ENCODE peak calls at places on chromosomes 7 and 10, in seven cellular contexts. U is fibroblast of lung; V is right lobe of liver; S is HCT116; X is A549; Q is stomach; L is CD8-positive, alpha-beta T cell. W is an unnamed sample. For H3K4me1 and H3K9me3, the result is how much of the 10 kb centered on the place peaks cover.

GRCh38 chr10:48410503-48410902 is 104.0 kb downstream of the MAPK8 start:
- DNase-seq in U (no peak), V (no peak), S (no peak), X (no peak), Q (no peak), L (no peak), W (no peak)

GRCh38 chr7:131219277-131220041 is 108.2 kb upstream of the MKLN1 start:
- DNase-seq in U (no peak), V (peak), S (no peak), X (no peak), Q (no peak), L (no peak), W (no peak)

GRCh38 chr10:52533986-52534385 is 219.9 kb downstream of the DKK1 start:
- DNase-seq in U (peak), V (no peak), S (no peak), X (no peak), Q (no peak), L (no peak), W (no peak)

GRCh38 chr7:43004076-43004475 is 71.9 kb downstream of the MRPL32 start:
- DNase-seq in U (peak), V (no peak), S (no peak), X (no peak), Q (no peak), L (no peak), W (no peak)

GRCh38 chr7:116726149-116726548 is 54.2 kb downstream of the MET start:
- DNase-seq in U (no peak), V (no peak), S (no peak), X (no peak), Q (no peak), L (no peak), W (no peak)

GRCh38 chr7:140689199-140690152 is 7.0 kb upstream of the NDUFB2 start:
- DNase-seq in U (no peak), V (peak), S (no peak), X (no peak), Q (no peak), L (no peak), W (no peak)

GRCh38 chr7:108456845-108457540 is 757 bp upstream of the NRCAM start:
- DNase-seq in U (no peak), V (no peak), S (no peak), X (no peak), Q (no peak), L (no peak), W (no peak)

GRCh38 chr7:22864855-22865606 is 42.4 kb upstream of the TOMM7 start:
- DNase-seq in U (peak), V (peak), S (no peak), X (no peak), Q (no peak), L (no peak), W (no peak)

GRCh38 chr10:102455893-102456471 is 4.6 kb upstream of the C10orf95 start:
- DNase-seq in U (peak), V (no peak), S (no peak), X (no peak), Q (no peak), L (no peak), W (no peak)

GRCh38 chr7:43803865-43804264 is 45.4 kb downstream of the BLVRA start:
- DNase-seq in U (no peak), V (no peak), S (no peak), X (no peak), Q (no peak), L (no peak), W (no peak)

GRCh38 chr7:100545636-100546128 is 6.7 kb downstream of the AGFG2 start:
- DNase-seq in U (peak), V (peak), S (peak), X (peak), Q (no peak), L (peak), W (peak)

GRCh38 chr7:98719396-98719795 is 102.3 kb downstream of the NPTX2 start:
- DNase-seq in U (no peak), V (no peak), S (no peak), X (no peak), Q (no peak), L (no peak), W (no peak)

GRCh38 chr10:50788951-50789904 is 49.5 kb downstream of the ASAH2B start:
- DNase-seq in U (peak), V (peak), S (peak), X (peak), Q (no peak), L (no peak), W (no peak)

GRCh38 chr7:48154792-48155413 is 16.4 kb upstream of the ABCA13 start:
- DNase-seq in U (peak), V (peak), S (peak), X (peak), Q (no peak), L (peak), W (no peak)

GRCh38 chr10:92830478-92831389 is 17.6 kb upstream of the EXOC6 start:
- DNase-seq in U (no peak), V (no peak), S (no peak), X (no peak), Q (no peak), L (no peak), W (no peak)

GRCh38 chr10:97608991-97609561 is 19.6 kb downstream of the C10orf62 start:
- DNase-seq in U (no peak), V (no peak), S (no peak), X (no peak), Q (no peak), L (no peak), W (no peak)

GRCh38 chr7:134085315-134085714 is 41.8 kb upstream of the LRGUK start:
- DNase-seq in U (no peak), V (no peak), S (no peak), X (no peak), Q (no peak), L (no peak), W (no peak)

GRCh38 chr7:101567231-101567630 is 61.9 kb downstream of the MYL10 start:
- DNase-seq in U (no peak), V (no peak), S (no peak), X (no peak), Q (no peak), L (no peak), W (no peak)

GRCh38 chr10:17021661-17022060 is 108.0 kb downstream of the CUBN start:
- DNase-seq in U (peak), V (no peak), S (no peak), X (no peak), Q (no peak), L (no peak), W (no peak)

GRCh38 chr10:84156768-84157167 is 16.8 kb upstream of the GPR15LG start:
- DNase-seq in U (no peak), V (no peak), S (no peak), X (no peak), Q (no peak), L (peak), W (no peak)

GRCh38 chr7:151382079-151382885 is 27.6 kb downstream of the WDR86 start:
- DNase-seq in U (no peak), V (no peak), S (no peak), X (no peak), Q (no peak), L (peak), W (no peak)

GRCh38 chr7:150901160-150902035 is 49.1 kb downstream of the AOC1 start:
- DNase-seq in U (no peak), V (peak), S (no peak), X (no peak), Q (no peak), L (no peak), W (no peak)

GRCh38 chr10:122143238-122143841 is 127.8 kb upstream of the BTBD16 start:
- DNase-seq in U (no peak), V (peak), S (no peak), X (no peak), Q (no peak), L (no peak), W (no peak)

GRCh38 chr10:113527181-113527580 is 25.7 kb upstream of the HABP2 start:
- DNase-seq in U (peak), V (no peak), S (no peak), X (no peak), Q (peak), L (no peak), W (no peak)

GRCh38 chr10:80769700-80770160 is 232.0 kb downstream of the SH2D4B start:
- DNase-seq in U (no peak), V (no peak), S (no peak), X (no peak), Q (no peak), L (no peak), W (no peak)

GRCh38 chr10:86107131-86107530 is 259.5 kb downstream of the GRID1 start:
- DNase-seq in U (no peak), V (no peak), S (no peak), X (no peak), Q (no peak), L (no peak), W (peak)

GRCh38 chr7:28700084-28700483 is 258.0 kb downstream of the TRIL start:
- DNase-seq in U (no peak), V (no peak), S (no peak), X (no peak), Q (no peak), L (no peak), W (no peak)

GRCh38 chr10:63157845-63158624 is 24.9 kb downstream of the NRBF2 start:
- DNase-seq in U (peak), V (peak), S (peak), X (peak), Q (no peak), L (peak), W (no peak)

GRCh38 chr7:27079234-27079975 is 16.4 kb downstream of the HOXA1 start:
- DNase-seq in U (no peak), V (no peak), S (no peak), X (no peak), Q (no peak), L (no peak), W (no peak)

GRCh38 chr7:2525161-2525930 is 5.8 kb downstream of the LFNG start:
- DNase-seq in U (no peak), V (no peak), S (no peak), X (no peak), Q (no peak), L (no peak), W (no peak)

GRCh38 chr10:97325754-97326153 is 6.7 kb downstream of the FRAT1 start:
- DNase-seq in U (no peak), V (no peak), S (no peak), X (no peak), Q (no peak), L (no peak), W (no peak)

GRCh38 chr7:102119213-102119651 is 167.4 kb upstream of the SH2B2 start:
- DNase-seq in U (peak), V (no peak), S (no peak), X (no peak), Q (no peak), L (no peak), W (no peak)

GRCh38 chr7:96418600-96418999 is 96.7 kb upstream of the SLC25A13 start:
- DNase-seq in U (no peak), V (no peak), S (no peak), X (no peak), Q (no peak), L (no peak), W (no peak)

GRCh38 chr7:141244466-141244865 is 170.6 kb downstream of the TMEM178B start:
- DNase-seq in U (no peak), V (no peak), S (no peak), X (no peak), Q (no peak), L (no peak), W (no peak)

GRCh38 chr10:12337407-12337806 is 11.9 kb upstream of the CAMK1D start:
- DNase-seq in U (peak), V (no peak), S (no peak), X (no peak), Q (no peak), L (no peak), W (no peak)

GRCh38 chr10:12340937-12341336 is 8.4 kb upstream of the CAMK1D start:
- DNase-seq in U (no peak), V (no peak), S (no peak), X (no peak), Q (no peak), L (no peak), W (no peak)

GRCh38 chr10:12340371-12340770 is 9.0 kb upstream of the CAMK1D start:
- DNase-seq in U (no peak), V (no peak), S (no peak), X (no peak), Q (no peak), L (no peak), W (no peak)

GRCh38 chr10:12337973-12338372 is 11.4 kb upstream of the CAMK1D start:
- DNase-seq in U (peak), V (no peak), S (no peak), X (no peak), Q (no peak), L (no peak), W (no peak)

GRCh38 chr10:12338981-12339380 is 10.4 kb upstream of the CAMK1D start:
- DNase-seq in U (peak), V (no peak), S (no peak), X (no peak), Q (no peak), L (no peak), W (no peak)
- H3K27ac ChIP-seq in U (no peak), V (no peak), S (no peak), X (no peak), Q (no peak), L (no peak), W (no peak)

DNA sequence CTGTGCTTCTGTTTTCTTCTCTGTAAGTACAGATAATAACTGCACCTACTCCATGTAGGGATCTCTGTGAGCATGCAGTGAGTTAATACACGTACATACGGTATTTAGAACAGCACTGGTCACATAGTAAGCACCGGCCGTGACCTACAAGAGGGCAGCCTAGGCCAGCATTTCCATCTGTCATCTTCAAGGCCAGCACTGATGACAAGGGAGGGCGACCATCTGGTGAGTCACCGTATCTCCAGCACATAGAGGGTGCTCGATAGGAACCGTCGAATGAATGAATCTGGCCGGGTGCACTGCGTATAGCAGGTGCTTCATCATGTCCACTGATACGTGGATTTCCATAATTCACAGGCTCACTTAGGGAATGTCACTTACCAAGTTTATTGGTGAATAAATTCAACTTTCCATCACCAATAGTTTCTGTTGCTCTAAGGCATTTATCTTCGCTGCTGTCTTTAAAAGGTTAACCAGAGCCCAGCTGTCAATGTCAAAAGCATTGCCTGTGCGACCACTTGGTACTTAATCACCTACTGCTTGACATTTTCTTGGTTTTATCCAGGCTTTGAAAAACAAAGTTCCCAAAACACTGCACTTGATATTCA is 8.3 kb downstream of the NOD1 start:
- DNase-seq in U (peak), V (no peak), S (no peak), X (no peak), Q (no peak), L (no peak), W (peak)
- H3K4me1 ChIP-seq in U (half or more), V (under half), S (under half), X (half or more), Q (half or more), L (under half), W (under half)

GRCh38 chr7:157780721-157781120 is 443.9 kb downstream of the DNAJB6 start:
- DNase-seq in U (no peak), V (no peak), S (no peak), X (no peak), Q (no peak), L (no peak), W (no peak)
- H3K9me3 ChIP-seq in U (under half), V (under half), S (under half), X (under half), Q (under half), L (under half), W (under half)

DNA sequence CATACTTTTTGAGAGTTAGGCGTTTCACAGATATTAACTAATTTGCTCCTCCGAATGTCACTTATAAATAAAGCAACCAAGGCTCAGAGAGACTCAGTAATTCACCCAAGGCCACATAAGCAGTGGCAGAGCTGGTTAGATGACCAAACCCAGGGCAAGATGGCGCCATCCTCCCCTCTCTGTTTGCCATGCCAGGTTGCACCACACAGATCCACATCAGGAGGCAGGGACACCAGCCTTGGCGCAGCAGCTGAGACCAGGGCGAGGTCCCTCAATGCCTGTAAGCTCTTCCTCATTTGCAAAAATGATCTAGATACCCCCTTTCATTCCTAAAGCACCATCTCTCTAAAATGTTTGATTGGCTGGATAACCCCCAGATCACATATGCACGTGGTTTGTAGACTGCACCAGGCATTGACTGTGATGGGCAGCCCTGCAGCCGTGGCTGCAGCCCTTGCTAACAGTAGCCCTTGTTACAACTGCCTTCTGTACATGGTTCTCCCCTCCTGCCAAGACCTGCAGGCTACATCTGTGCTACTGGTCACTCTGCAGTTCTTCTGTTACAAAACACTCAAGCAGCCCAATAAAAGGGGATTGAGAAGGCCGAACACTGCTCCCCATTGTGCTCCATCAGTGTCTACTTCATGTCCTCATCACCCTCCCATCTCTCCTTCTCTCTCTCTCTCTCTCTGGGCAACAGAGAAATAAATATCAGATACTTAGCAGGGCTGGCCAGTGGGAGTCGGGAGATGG is 298.6 kb downstream of the PRPF18 start:
- DNase-seq in U (no peak), V (no peak), S (no peak), X (no peak), Q (no peak), L (no peak), W (no peak)
- H3K27ac ChIP-seq in U (no peak), V (no peak), S (no peak), X (no peak), Q (no peak), L (no peak), W (no peak)

GRCh38 chr7:155809947-155810606 is 2.2 kb downstream of the SHH start:
- DNase-seq in U (no peak), V (no peak), S (no peak), X (no peak), Q (no peak), L (no peak), W (no peak)

GRCh38 chr7:155807805-155808550 is 4.3 kb downstream of the SHH start:
- DNase-seq in U (no peak), V (peak), S (no peak), X (no peak), Q (no peak), L (no peak), W (no peak)

GRCh38 chr7:155810607-155811559 is 1.4 kb downstream of the SHH start:
- DNase-seq in U (no peak), V (no peak), S (no peak), X (no peak), Q (no peak), L (no peak), W (no peak)

GRCh38 chr7:155808551-155809331 is 3.5 kb downstream of the SHH start:
- DNase-seq in U (no peak), V (peak), S (no peak), X (peak), Q (peak), L (no peak), W (no peak)

DNA sequence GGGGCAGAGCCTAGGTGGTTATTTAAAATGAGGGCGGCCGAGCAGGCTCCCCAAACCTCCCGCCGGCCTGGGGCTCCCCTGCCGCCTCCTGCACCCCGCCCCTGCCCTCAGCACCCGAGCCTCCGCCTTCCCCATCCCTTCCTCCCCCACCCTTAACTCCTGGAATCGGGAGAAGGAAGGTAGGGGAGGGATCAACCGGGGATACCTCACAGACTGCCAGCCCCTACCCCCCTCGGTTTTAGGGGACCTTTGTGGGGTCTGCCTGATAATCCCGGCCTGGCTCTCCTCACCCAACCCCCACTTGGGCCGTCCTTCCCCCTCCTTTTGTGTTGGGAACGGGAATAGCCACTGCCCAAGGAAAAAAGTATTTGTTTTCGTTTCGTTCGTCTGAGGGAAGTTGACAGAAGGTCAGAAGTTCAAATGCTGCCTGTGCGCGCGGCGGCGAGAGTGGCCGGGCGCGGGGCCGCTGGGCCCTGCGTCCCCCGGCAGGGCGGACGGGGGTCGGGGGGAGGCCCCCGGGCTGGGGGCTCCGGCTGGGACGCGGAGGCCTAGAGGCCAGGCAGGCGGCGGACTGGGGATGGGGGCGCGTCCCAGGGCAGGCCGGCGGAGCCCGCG is 2.8 kb downstream of the SHH start:
- DNase-seq in U (no peak), V (no peak), S (no peak), X (no peak), Q (peak), L (no peak), W (no peak)
- H3K4me1 ChIP-seq in U (under half), V (under half), S (under half), X (under half), Q (half or more), L (under half), W (under half)

GRCh38 chr7:952548-953441 is 1.7 kb downstream of the ADAP1 start:
- DNase-seq in U (no peak), V (peak), S (no peak), X (no peak), Q (no peak), L (no peak), W (no peak)

GRCh38 chr7:956031-956430 is 1.6 kb upstream of the ADAP1 start:
- DNase-seq in U (no peak), V (no peak), S (no peak), X (no peak), Q (no peak), L (no peak), W (peak)

GRCh38 chr7:951881-952547 is 2.5 kb downstream of the ADAP1 start:
- DNase-seq in U (no peak), V (peak), S (no peak), X (no peak), Q (no peak), L (no peak), W (peak)

GRCh38 chr7:954330-955238 is at the start of gene ADAP1:
- DNase-seq in U (peak), V (no peak), S (no peak), X (peak), Q (peak), L (peak), W (peak)

GRCh38 chr7:953547-954327 is 743 bp downstream of the ADAP1 start:
- DNase-seq in U (peak), V (peak), S (no peak), X (peak), Q (peak), L (peak), W (peak)
- H3K9me3 ChIP-seq in U (under half), V (under half), S (under half), X (under half), Q (under half), L (under half), W (under half)

GRCh38 chr10:71191459-71192113 is 20.8 kb upstream of the UNC5B start:
- DNase-seq in U (no peak), V (no peak), S (no peak), X (no peak), Q (no peak), L (no peak), W (no peak)
- H3K27ac ChIP-seq in U (no peak), V (no peak), S (no peak), X (no peak), Q (no peak), L (no peak), W (no peak)

DNA sequence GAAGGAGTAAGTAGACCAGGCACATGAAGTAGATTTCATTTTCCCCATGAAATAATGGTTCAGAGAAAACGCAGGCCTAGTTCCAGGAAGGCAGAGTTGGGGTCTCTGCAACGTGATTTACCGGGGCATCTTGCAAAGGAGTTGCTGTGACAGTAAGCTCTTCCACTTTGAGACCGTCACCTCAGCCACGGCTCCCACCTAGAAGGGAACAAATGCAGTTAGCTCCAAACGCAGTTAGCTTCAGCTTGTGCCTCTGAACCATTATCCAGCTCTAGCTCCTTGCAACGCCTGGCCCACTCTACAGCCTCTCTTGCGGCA is 7.0 kb upstream of the MYO1G start:
- DNase-seq in U (no peak), V (no peak), S (no peak), X (no peak), Q (no peak), L (no peak), W (no peak)
- H3K4me1 ChIP-seq in U (under half), V (under half), S (under half), X (under half), Q (under half), L (under half), W (under half)

W was measured in aorta.